ENCODE peak calls at places on chromosomes 2 and 18, in nine cellular contexts. E is GM12878, Y is SK-N-SH, F is HepG2, K is upper lobe of left lung, Z is stomach, X is transverse colon, U is A549, Q is esophagus muscularis mucosa. N is an unnamed sample.

GRCh38 chr2:65130440-65131175 is 702 bp upstream of the RAB1A start:
- DNase-seq in E (peak), Y (no peak), F (no peak), K (no peak), Z (no peak), X (no peak), U (no peak), Q (no peak), N (peak)

GRCh38 chr2:104897515-104898184 is 43.7 kb downstream of the POU3F3 start:
- DNase-seq in E (no peak), Y (no peak), F (no peak), K (no peak), Z (no peak), X (no peak), U (no peak), Q (no peak), N (no peak)

GRCh38 chr18:44568986-44569385 is 111.7 kb upstream of the SETBP1 start:
- DNase-seq in E (no peak), Y (no peak), F (no peak), K (no peak), Z (no peak), X (no peak), U (no peak), Q (no peak), N (no peak)

GRCh38 chr2:109419960-109420370 is 193.8 kb downstream of the SEPTIN10 start:
- DNase-seq in E (no peak), Y (peak), F (no peak), K (no peak), Z (no peak), X (no peak), U (no peak), Q (no peak), N (no peak)

GRCh38 chr2:223725494-223725893 is 111.9 kb downstream of the AP1S3 start:
- DNase-seq in E (no peak), Y (peak), F (peak), K (peak), Z (peak), X (peak), U (peak), Q (no peak), N (peak)

GRCh38 chr2:185618630-185619029 is 120.0 kb upstream of the FSIP2 start:
- DNase-seq in E (no peak), Y (no peak), F (no peak), K (no peak), Z (no peak), X (no peak), U (no peak), Q (no peak), N (no peak)

GRCh38 chr2:8927510-8928456 is 75.7 kb downstream of the MBOAT2 start:
- DNase-seq in E (no peak), Y (no peak), F (no peak), K (peak), Z (no peak), X (no peak), U (no peak), Q (no peak), N (no peak)

GRCh38 chr2:150214626-150215025 is 272.8 kb downstream of the RND3 start:
- DNase-seq in E (no peak), Y (no peak), F (peak), K (no peak), Z (no peak), X (peak), U (no peak), Q (no peak), N (no peak)

GRCh38 chr2:161208527-161209139 is 48.4 kb downstream of the TANK start:
- DNase-seq in E (no peak), Y (no peak), F (peak), K (no peak), Z (no peak), X (no peak), U (peak), Q (no peak), N (no peak)

GRCh38 chr2:230934291-230935131 is 9.5 kb upstream of the GPR55 start:
- DNase-seq in E (no peak), Y (no peak), F (no peak), K (no peak), Z (peak), X (no peak), U (no peak), Q (peak), N (no peak)

GRCh38 chr18:48667276-48668254 is 128.7 kb downstream of the CTIF start:
- DNase-seq in E (no peak), Y (peak), F (peak), K (no peak), Z (no peak), X (no peak), U (no peak), Q (no peak), N (no peak)

GRCh38 chr18:76274470-76275289 is 220.4 kb downstream of the ZNF516 start:
- DNase-seq in E (no peak), Y (peak), F (peak), K (no peak), Z (no peak), X (no peak), U (peak), Q (no peak), N (no peak)

GRCh38 chr2:73839653-73840411 is 11.1 kb downstream of the STAMBP start:
- DNase-seq in E (no peak), Y (no peak), F (no peak), K (no peak), Z (no peak), X (no peak), U (no peak), Q (no peak), N (no peak)

GRCh38 chr2:77104554-77104953 is 417.6 kb downstream of the LRRTM4 start:
- DNase-seq in E (no peak), Y (no peak), F (peak), K (no peak), Z (no peak), X (no peak), U (no peak), Q (no peak), N (no peak)

GRCh38 chr2:15725101-15725787 is 133.6 kb downstream of the DDX1 start:
- DNase-seq in E (no peak), Y (no peak), F (no peak), K (no peak), Z (no peak), X (no peak), U (no peak), Q (no peak), N (no peak)

DNA sequence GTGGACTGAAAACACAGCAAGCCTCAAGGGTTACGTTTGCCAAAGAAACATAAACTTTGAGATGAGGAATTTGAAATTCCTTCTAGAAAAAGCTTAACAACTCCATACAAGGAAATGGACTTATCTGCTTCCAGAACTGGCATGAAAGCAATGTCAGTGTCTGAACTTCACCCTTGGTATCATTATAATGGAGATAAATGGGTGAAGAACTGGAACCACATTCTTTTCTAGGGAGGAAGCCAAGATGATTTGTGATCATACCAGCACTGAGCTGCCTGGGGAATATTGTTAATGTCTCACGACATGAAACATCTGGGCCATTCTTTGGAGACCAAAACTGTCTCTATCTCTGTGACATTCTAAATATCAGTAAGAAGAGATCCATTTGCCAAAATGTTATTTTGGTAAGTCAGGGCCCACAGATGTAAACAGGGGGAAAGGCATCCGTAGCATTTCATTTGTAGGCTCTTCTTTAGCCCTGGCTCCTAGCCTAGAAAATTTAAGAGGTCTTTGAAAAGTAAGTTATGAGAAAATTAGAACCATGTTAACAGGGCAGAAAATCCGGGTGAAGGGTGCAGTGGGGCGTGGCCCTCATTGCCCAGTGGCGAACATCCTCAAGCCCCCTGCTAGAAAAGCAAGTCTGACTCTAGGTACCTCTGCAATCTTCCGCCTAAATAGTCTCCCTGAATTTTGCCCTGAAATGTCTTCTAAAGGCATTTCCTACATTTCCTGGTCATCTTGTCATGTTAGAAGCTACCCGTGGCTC is 295.3 kb upstream of the EPAS1 start:
- DNase-seq in E (no peak), Y (no peak), F (peak), K (no peak), Z (no peak), X (no peak), U (no peak), Q (peak), N (no peak)
- TF ChIP-seq EP300 in E (no peak), Y (no peak), F (no peak), K (no peak), Z (no peak), X (no peak), U (no peak), Q (no peak), N (no peak)

GRCh38 chr2:234969329-234970157 is 17.7 kb downstream of the SH3BP4 start:
- DNase-seq in E (no peak), Y (peak), F (no peak), K (no peak), Z (no peak), X (no peak), U (no peak), Q (no peak), N (no peak)

GRCh38 chr2:234973008-234973407 is 21.2 kb downstream of the SH3BP4 start:
- DNase-seq in E (no peak), Y (no peak), F (no peak), K (no peak), Z (no peak), X (no peak), U (no peak), Q (no peak), N (no peak)

GRCh38 chr2:234970467-234970866 is 18.6 kb downstream of the SH3BP4 start:
- DNase-seq in E (no peak), Y (no peak), F (no peak), K (no peak), Z (no peak), X (no peak), U (no peak), Q (no peak), N (no peak)

GRCh38 chr2:234968633-234969328 is 17.0 kb downstream of the SH3BP4 start:
- DNase-seq in E (no peak), Y (no peak), F (no peak), K (no peak), Z (no peak), X (no peak), U (no peak), Q (no peak), N (no peak)

DNA sequence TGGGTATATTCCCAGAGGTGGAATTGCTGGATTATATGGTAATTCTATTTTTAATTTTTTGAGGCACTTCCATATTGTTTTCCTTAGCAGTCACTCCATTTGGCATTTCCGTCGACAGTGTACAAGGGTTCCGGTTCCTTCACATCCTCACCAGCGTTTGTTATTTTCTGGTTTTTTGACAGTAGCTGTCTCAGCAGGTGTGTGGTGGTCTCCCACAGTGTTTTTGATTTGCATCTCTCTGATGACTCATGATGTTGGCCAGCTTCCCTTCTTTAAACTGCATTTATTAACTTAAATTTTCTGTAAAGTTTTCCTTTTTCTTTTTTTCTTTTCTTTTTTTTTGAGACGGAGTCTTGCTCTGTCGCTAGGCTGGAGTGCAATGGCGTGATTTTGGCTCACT is 19.7 kb downstream of the SH3BP4 start:
- DNase-seq in E (no peak), Y (no peak), F (no peak), K (no peak), Z (no peak), X (no peak), U (no peak), Q (no peak), N (no peak)
- TF ChIP-seq EP300 in E (no peak), Y (no peak), F (no peak), K (no peak), Z (no peak), X (no peak), U (no peak), Q (no peak), N (no peak)

DNA sequence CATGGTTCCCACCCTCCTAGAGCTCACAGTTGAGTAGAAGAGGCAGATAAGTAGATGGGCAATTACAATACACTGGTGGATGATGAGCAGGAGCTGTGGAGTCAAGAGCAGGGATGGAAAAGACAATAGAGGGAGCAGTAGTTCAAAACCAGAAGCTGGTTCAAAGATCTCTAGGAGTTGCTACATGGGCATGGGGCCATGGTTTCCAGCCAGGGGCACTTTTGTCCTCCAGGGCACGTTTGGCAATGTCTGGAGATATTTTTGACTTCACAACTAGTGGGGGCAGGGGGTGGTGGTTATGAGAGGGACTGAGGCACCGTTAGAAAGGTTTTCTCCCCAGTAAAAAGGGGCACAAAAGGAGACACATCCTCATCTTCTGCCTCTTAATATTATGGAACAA is 236.0 kb downstream of the DYSF start:
- DNase-seq in E (no peak), Y (no peak), F (no peak), K (no peak), Z (no peak), X (no peak), U (no peak), Q (no peak), N (no peak)
- TF ChIP-seq EP300 in E (no peak), Y (no peak), F (no peak), K (no peak), Z (no peak), X (no peak), U (no peak), Q (no peak), N (no peak)

GRCh38 chr2:97745474-97746172 is 32.2 kb downstream of the ZAP70 start:
- DNase-seq in E (peak), Y (no peak), F (no peak), K (no peak), Z (no peak), X (no peak), U (no peak), Q (no peak), N (no peak)
- TF ChIP-seq EP300 in E (no peak), Y (no peak), F (no peak), K (no peak), Z (no peak), X (no peak), U (no peak), Q (no peak), N (no peak)

DNA sequence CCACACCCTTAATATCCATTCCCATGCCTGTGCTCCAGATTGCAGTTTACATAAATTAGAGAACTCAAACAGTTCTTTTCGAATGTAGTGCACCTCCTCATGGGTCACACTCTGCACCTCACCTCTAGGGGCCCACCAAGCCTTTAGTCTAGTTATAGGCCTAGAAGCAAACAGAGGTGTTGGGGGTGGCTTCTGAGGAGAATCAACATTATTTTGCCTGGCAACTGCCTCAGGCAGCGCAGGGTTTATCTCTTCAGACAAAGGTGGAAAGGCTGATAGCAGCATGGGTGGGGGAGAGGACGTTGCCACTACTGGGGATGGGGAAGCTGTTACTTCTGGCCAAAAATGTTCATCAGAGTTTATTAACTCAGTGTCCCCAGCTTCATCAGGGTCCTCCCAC is 5.0 kb upstream of the GYPC start:
- DNase-seq in E (no peak), Y (no peak), F (no peak), K (no peak), Z (no peak), X (no peak), U (no peak), Q (peak), N (no peak)
- TF ChIP-seq EP300 in E (no peak), Y (no peak), F (no peak), K (no peak), Z (no peak), X (no peak), U (no peak), Q (no peak), N (no peak)

GRCh38 chr2:40543381-40543780 is 91.5 kb upstream of the SLC8A1 start:
- DNase-seq in E (no peak), Y (no peak), F (no peak), K (no peak), Z (no peak), X (no peak), U (no peak), Q (no peak), N (no peak)
- TF ChIP-seq EP300 in E (no peak), Y (no peak), F (no peak), K (no peak), Z (no peak), X (no peak), U (no peak), Q (no peak), N (no peak)

DNA sequence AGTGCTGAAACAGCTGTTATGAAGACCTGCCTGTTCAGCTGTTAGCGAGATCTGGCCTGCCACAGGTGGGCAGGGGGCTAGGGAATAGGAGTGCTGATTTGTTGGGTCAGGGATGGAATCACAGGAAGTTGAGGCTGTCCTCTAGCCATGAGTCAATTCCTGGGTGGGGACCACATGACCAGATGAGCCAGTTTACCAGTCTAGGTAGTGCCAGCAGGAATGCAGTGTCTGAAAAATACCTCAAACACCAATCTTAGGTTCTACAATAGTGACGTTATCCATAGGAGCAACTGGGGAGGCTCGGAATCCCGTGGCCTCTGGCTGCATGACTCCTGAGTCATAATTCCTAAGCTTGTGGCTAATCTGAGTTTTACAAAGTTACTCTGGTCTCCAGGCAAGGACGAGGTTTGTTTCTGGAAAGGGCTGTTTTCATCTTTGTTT is 44.9 kb downstream of the DYSF start:
- DNase-seq in E (no peak), Y (no peak), F (peak), K (no peak), Z (no peak), X (no peak), U (peak), Q (no peak), N (no peak)
- TF ChIP-seq EP300 in E (no peak), Y (no peak), F (no peak), K (no peak), Z (no peak), X (no peak), U (no peak), Q (no peak), N (no peak)

GRCh38 chr2:136935119-136935518 is 169.8 kb downstream of the THSD7B start:
- DNase-seq in E (no peak), Y (no peak), F (no peak), K (no peak), Z (no peak), X (no peak), U (no peak), Q (no peak), N (no peak)

GRCh38 chr2:136927156-136927555 is 161.8 kb downstream of the THSD7B start:
- DNase-seq in E (no peak), Y (no peak), F (no peak), K (no peak), Z (no peak), X (no peak), U (no peak), Q (no peak), N (no peak)

GRCh38 chr2:136932700-136933099 is 167.4 kb downstream of the THSD7B start:
- DNase-seq in E (no peak), Y (peak), F (peak), K (no peak), Z (no peak), X (no peak), U (no peak), Q (no peak), N (no peak)

DNA sequence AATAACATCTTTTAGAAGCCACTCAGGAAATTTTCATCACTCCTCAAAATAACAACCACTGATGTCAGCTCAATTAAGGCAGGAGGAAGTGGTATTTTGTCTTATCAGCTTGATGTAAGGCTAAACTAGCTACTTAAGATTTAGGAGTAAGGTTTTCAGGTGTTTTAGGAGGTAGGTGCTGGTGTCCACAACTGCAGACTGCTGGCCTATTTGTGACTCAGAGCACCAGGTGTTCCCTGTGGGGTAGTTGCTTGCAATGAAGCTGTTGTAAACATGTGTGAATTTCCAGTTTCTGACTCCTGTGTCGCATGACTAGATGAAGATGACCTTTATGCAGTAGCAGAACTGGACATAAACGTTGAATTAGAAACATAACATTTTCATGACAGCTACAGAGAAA is 164.2 kb downstream of the THSD7B start:
- DNase-seq in E (no peak), Y (no peak), F (no peak), K (no peak), Z (no peak), X (no peak), U (no peak), Q (no peak), N (no peak)
- TF ChIP-seq EP300 in E (no peak), Y (no peak), F (no peak), K (no peak), Z (no peak), X (no peak), U (no peak), Q (no peak), N (no peak)

N was measured in tibial nerve.